ENCODE peak calls at places on chromosomes 16 and 17, in seven cellular contexts. One of them, this sample, is unnamed.

GRCh38 chr17:35116845-35117244 is 2.8 kb downstream of the RAD51D start:
- DNase-seq in neural crest cell: no peak
- DNase-seq in WTC11: no peak
- DNase-seq in AG10803: no peak
- DNase-seq in sigmoid colon: no peak
- DNase-seq in AG04449: no peak
- DNase-seq in endodermal cell: peak; percentile 77
- DNase-seq in this sample: no peak

GRCh38 chr17:82031303-82031884 is at the start of gene RAC3:
- DNase-seq in neural crest cell: no peak
- DNase-seq in WTC11: peak; percentile 56
- DNase-seq in AG10803: no peak
- DNase-seq in endodermal cell: peak; percentile 85
- DNase-seq in sigmoid colon: no peak
- DNase-seq in AG04449: no peak
- DNase-seq in this sample: no peak

GRCh38 chr16:25269879-25270278 is 12.2 kb upstream of the ZKSCAN2 start:
- DNase-seq in AG10803: no peak
- DNase-seq in endodermal cell: no peak
- DNase-seq in AG04449: no peak
- DNase-seq in neural crest cell: no peak
- DNase-seq in WTC11: no peak
- DNase-seq in sigmoid colon: no peak
- DNase-seq in this sample: no peak

GRCh38 chr16:85569615-85570212 is 43.4 kb upstream of the GSE1 start:
- DNase-seq in sigmoid colon: no peak
- DNase-seq in AG04449: no peak
- DNase-seq in endodermal cell: peak; percentile 73
- DNase-seq in AG10803: peak; percentile 47
- DNase-seq in neural crest cell: no peak
- DNase-seq in WTC11: no peak
- DNase-seq in this sample: no peak

GRCh38 chr16:77834600-77834963 is 46.2 kb downstream of the VAT1L start:
- DNase-seq in AG04449: peak; percentile 83
- DNase-seq in WTC11: no peak
- DNase-seq in AG10803: peak; percentile 91
- DNase-seq in neural crest cell: no peak
- DNase-seq in sigmoid colon: no peak
- DNase-seq in endodermal cell: no peak
- DNase-seq in this sample: no peak

GRCh38 chr16:55330726-55331647 is 7.0 kb downstream of the IRX6 start:
- DNase-seq in WTC11: peak; percentile 30
- DNase-seq in AG04449: no peak
- DNase-seq in endodermal cell: peak; percentile 65
- DNase-seq in neural crest cell: no peak
- DNase-seq in sigmoid colon: no peak
- DNase-seq in AG10803: no peak
- DNase-seq in this sample: no peak

GRCh38 chr17:31533546-31534155 is 142.2 kb downstream of the RAB11FIP4 start:
- DNase-seq in endodermal cell: peak; percentile 93
- DNase-seq in AG04449: peak; percentile 23
- DNase-seq in AG10803: peak; percentile 68
- DNase-seq in sigmoid colon: no peak
- DNase-seq in neural crest cell: peak; percentile 27
- DNase-seq in WTC11: peak; percentile 72
- DNase-seq in this sample: no peak

GRCh38 chr16:29675811-29676643 is 3.0 kb upstream of the QPRT start:
- DNase-seq in WTC11: no peak
- DNase-seq in AG04449: no peak
- DNase-seq in neural crest cell: no peak
- DNase-seq in endodermal cell: peak; percentile 74
- DNase-seq in sigmoid colon: no peak
- DNase-seq in AG10803: peak; percentile 13
- DNase-seq in this sample: no peak

GRCh38 chr17:45339646-45340605 is 23.1 kb upstream of the MAP3K14 start:
- DNase-seq in endodermal cell: no peak
- DNase-seq in AG10803: no peak
- DNase-seq in AG04449: no peak
- DNase-seq in WTC11: no peak
- DNase-seq in neural crest cell: no peak
- DNase-seq in sigmoid colon: peak; percentile 48
- DNase-seq in this sample: no peak

GRCh38 chr16:29745853-29746345 is at the start of gene C16orf54:
- DNase-seq in sigmoid colon: peak; percentile 76
- DNase-seq in WTC11: no peak
- DNase-seq in AG04449: no peak
- DNase-seq in endodermal cell: no peak
- DNase-seq in AG10803: no peak
- DNase-seq in neural crest cell: no peak
- DNase-seq in this sample: no peak

GRCh38 chr16:49937886-49938285 is 82.0 kb upstream of the ZNF423 start:
- DNase-seq in AG10803: no peak
- DNase-seq in AG04449: no peak
- DNase-seq in WTC11: no peak
- DNase-seq in neural crest cell: no peak
- DNase-seq in sigmoid colon: no peak
- DNase-seq in endodermal cell: peak; percentile 13
- DNase-seq in this sample: no peak

GRCh38 chr17:76074390-76075363 is at the start of gene GALR2:
- DNase-seq in WTC11: peak; percentile 75
- DNase-seq in neural crest cell: peak; percentile 9
- DNase-seq in AG10803: no peak
- DNase-seq in sigmoid colon: no peak
- DNase-seq in endodermal cell: peak; percentile 87
- DNase-seq in AG04449: no peak
- DNase-seq in this sample: no peak

GRCh38 chr17:38451030-38451839 is 23.0 kb downstream of the ARHGAP23 start:
- DNase-seq in endodermal cell: peak; percentile 97
- DNase-seq in sigmoid colon: no peak
- DNase-seq in AG04449: no peak
- DNase-seq in WTC11: peak; percentile 86
- DNase-seq in AG10803: peak; percentile 89
- DNase-seq in neural crest cell: no peak
- DNase-seq in this sample: no peak

GRCh38 chr16:48295493-48296281 is 48.3 kb upstream of the ABCC11 start:
- DNase-seq in neural crest cell: no peak
- DNase-seq in endodermal cell: no peak
- DNase-seq in AG10803: no peak
- DNase-seq in WTC11: no peak
- DNase-seq in sigmoid colon: no peak
- DNase-seq in AG04449: no peak
- DNase-seq in this sample: no peak

GRCh38 chr17:66920965-66921364 is 43.5 kb upstream of the CACNG4 start:
- DNase-seq in WTC11: no peak
- DNase-seq in AG10803: no peak
- DNase-seq in AG04449: no peak
- DNase-seq in neural crest cell: no peak
- DNase-seq in endodermal cell: no peak
- DNase-seq in sigmoid colon: no peak
- DNase-seq in this sample: no peak

DNA sequence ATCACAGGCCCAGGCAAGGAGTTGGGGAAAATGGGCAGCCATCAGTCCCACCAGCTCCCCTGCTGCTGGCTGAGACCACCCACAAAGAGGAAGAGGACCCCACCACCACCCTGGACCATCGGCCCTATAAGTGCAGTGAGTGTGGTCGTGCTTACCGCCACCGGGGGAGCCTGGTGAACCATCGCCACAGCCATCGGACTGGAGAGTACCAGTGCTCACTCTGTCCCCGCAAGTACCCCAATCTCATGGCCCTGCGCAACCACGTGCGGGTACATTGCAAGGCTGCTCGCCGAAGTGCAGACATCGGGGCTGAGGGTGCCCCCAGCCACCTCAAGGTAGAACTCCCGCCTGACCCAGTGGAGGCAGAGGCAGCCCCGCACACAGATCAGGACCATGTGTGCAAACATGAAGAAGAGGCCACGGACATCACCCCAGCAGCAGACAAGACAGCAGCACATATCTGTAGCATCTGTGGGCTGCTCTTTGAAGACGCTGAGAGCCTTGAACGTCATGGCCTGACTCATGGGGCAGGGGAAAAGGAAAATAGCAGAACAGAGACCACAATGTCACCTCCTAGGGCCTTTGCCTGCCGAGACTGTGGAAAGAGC is 3.5 kb downstream of the ZNF646 start:
- DNase-seq in endodermal cell: no peak
- DNase-seq in WTC11: no peak
- DNase-seq in AG10803: no peak
- DNase-seq in AG04449: no peak
- DNase-seq in sigmoid colon: peak; percentile 59
- DNase-seq in neural crest cell: no peak
- DNase-seq in this sample: no peak
- TF ChIP-seq CTCF in endodermal cell: peak; percentile 44
- TF ChIP-seq CTCF in WTC11: no peak
- TF ChIP-seq CTCF in AG10803: no peak
- TF ChIP-seq CTCF in AG04449: no peak
- TF ChIP-seq CTCF in sigmoid colon: no peak
- TF ChIP-seq CTCF in neural crest cell: no peak
- TF ChIP-seq CTCF in this sample: no peak

GRCh38 chr16:22673463-22673862 is 140.5 kb upstream of the HS3ST2 start:
- DNase-seq in WTC11: no peak
- DNase-seq in AG10803: no peak
- DNase-seq in neural crest cell: no peak
- DNase-seq in endodermal cell: no peak
- DNase-seq in sigmoid colon: peak; percentile 67
- DNase-seq in AG04449: no peak
- DNase-seq in this sample: peak; percentile 42
- TF ChIP-seq CTCF in WTC11: no peak
- TF ChIP-seq CTCF in AG10803: no peak
- TF ChIP-seq CTCF in neural crest cell: no peak
- TF ChIP-seq CTCF in endodermal cell: no peak
- TF ChIP-seq CTCF in sigmoid colon: no peak
- TF ChIP-seq CTCF in AG04449: no peak
- TF ChIP-seq CTCF in this sample: no peak

GRCh38 chr16:11700264-11701029 is 32.2 kb downstream of the SNN start:
- DNase-seq in WTC11: no peak
- DNase-seq in endodermal cell: no peak
- DNase-seq in AG04449: no peak
- DNase-seq in AG10803: no peak
- DNase-seq in sigmoid colon: peak; percentile 40
- DNase-seq in neural crest cell: no peak
- DNase-seq in this sample: no peak

GRCh38 chr16:11696266-11697012 is 28.2 kb downstream of the SNN start:
- DNase-seq in endodermal cell: no peak
- DNase-seq in sigmoid colon: peak; percentile 22
- DNase-seq in WTC11: no peak
- DNase-seq in AG10803: no peak
- DNase-seq in neural crest cell: no peak
- DNase-seq in AG04449: no peak
- DNase-seq in this sample: no peak

GRCh38 chr16:11699234-11699894 is 31.1 kb downstream of the SNN start:
- DNase-seq in neural crest cell: no peak
- DNase-seq in endodermal cell: no peak
- DNase-seq in AG10803: no peak
- DNase-seq in sigmoid colon: no peak
- DNase-seq in AG04449: no peak
- DNase-seq in WTC11: no peak
- DNase-seq in this sample: no peak

GRCh38 chr16:11697319-11697718 is 29.1 kb downstream of the SNN start:
- DNase-seq in endodermal cell: no peak
- DNase-seq in AG10803: no peak
- DNase-seq in WTC11: no peak
- DNase-seq in neural crest cell: no peak
- DNase-seq in sigmoid colon: peak; percentile 6
- DNase-seq in AG04449: no peak
- DNase-seq in this sample: no peak

GRCh38 chr16:11698271-11698689 is 30.0 kb downstream of the SNN start:
- DNase-seq in endodermal cell: no peak
- DNase-seq in neural crest cell: no peak
- DNase-seq in WTC11: no peak
- DNase-seq in AG04449: no peak
- DNase-seq in AG10803: no peak
- DNase-seq in sigmoid colon: no peak
- DNase-seq in this sample: no peak
- TF ChIP-seq CTCF in endodermal cell: peak; percentile 17
- TF ChIP-seq CTCF in neural crest cell: no peak
- TF ChIP-seq CTCF in WTC11: no peak
- TF ChIP-seq CTCF in AG04449: no peak
- TF ChIP-seq CTCF in AG10803: no peak
- TF ChIP-seq CTCF in sigmoid colon: no peak
- TF ChIP-seq CTCF in this sample: no peak

GRCh38 chr16:802914-803750 is 2.6 kb upstream of the GNG13 start:
- DNase-seq in endodermal cell: no peak
- DNase-seq in WTC11: no peak
- DNase-seq in neural crest cell: no peak
- DNase-seq in AG10803: no peak
- DNase-seq in sigmoid colon: no peak
- DNase-seq in AG04449: no peak
- DNase-seq in this sample: no peak

GRCh38 chr16:802461-802860 is 1.9 kb upstream of the GNG13 start:
- DNase-seq in neural crest cell: no peak
- DNase-seq in WTC11: no peak
- DNase-seq in endodermal cell: no peak
- DNase-seq in sigmoid colon: no peak
- DNase-seq in AG04449: no peak
- DNase-seq in AG10803: no peak
- DNase-seq in this sample: no peak

GRCh38 chr16:803751-804075 is 3.2 kb upstream of the GNG13 start:
- DNase-seq in endodermal cell: no peak
- DNase-seq in WTC11: no peak
- DNase-seq in AG04449: no peak
- DNase-seq in AG10803: no peak
- DNase-seq in sigmoid colon: no peak
- DNase-seq in neural crest cell: no peak
- DNase-seq in this sample: no peak

GRCh38 chr16:805474-805873 is 4.9 kb upstream of the GNG13 start:
- DNase-seq in sigmoid colon: no peak
- DNase-seq in AG10803: no peak
- DNase-seq in endodermal cell: no peak
- DNase-seq in WTC11: no peak
- DNase-seq in neural crest cell: no peak
- DNase-seq in AG04449: no peak
- DNase-seq in this sample: no peak

DNA sequence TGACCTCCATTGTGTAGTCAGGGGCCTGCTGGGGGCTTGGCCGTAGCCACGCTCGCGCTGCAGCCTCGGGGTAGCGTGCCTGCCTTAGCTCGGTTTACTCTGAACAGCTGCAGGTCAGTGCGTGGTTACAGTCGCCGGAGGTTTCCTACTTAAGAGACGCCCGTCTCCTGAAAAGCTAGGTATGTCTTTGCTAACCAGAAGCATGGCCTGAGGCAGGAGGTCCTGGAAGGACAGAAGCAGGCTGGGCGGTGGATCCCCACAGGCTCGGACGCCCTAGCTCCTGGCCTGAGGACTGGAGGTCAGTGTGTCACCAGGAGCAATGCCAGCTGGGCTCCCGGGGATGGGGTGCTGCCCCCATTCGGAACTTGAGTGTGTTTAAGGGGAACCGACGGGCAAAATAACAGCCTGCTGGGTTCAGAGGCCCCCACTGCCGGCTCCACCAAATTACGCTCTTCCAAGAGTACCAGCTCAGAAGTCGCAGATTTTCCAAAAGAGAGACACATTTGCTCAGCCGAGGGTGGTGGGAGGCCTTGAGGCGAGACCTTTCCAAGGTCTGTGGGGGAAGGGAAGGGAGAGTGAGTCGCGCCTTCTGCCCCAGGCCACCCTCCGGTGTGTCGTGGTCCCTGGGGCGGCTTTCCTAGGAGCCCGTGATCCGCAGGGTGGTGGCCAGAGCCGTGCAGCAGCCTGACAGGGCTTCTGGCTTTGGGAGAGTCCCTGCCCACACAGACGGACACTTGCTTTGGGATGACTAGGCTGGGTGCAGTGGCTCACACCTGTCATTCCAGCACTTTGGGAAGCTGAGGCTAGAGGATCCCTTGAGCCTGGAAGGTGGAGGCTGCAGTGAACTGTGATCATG is 3.9 kb upstream of the GNG13 start:
- DNase-seq in endodermal cell: no peak
- DNase-seq in neural crest cell: no peak
- DNase-seq in WTC11: no peak
- DNase-seq in AG10803: no peak
- DNase-seq in AG04449: no peak
- DNase-seq in sigmoid colon: no peak
- DNase-seq in this sample: no peak
- TF ChIP-seq CTCF in endodermal cell: no peak
- TF ChIP-seq CTCF in neural crest cell: no peak
- TF ChIP-seq CTCF in WTC11: no peak
- TF ChIP-seq CTCF in AG10803: no peak
- TF ChIP-seq CTCF in AG04449: no peak
- TF ChIP-seq CTCF in sigmoid colon: no peak
- TF ChIP-seq CTCF in this sample: no peak

This sample was measured in type B pancreatic cell.